ENCODE peak calls at places on chromosomes 3 and 15, in eight cellular contexts. S is aorta, W is suprapubic skin, V is IMR-90, P is cardiac muscle cell, G is small intestine, Z is caudate nucleus, A is sigmoid colon. L is an unnamed sample.

GRCh38 chr3:179091113-179091512 is 19.5 kb upstream of the ZMAT3 start:
- DNase-seq in W (no peak), A (no peak), Z (no peak), V (no peak), G (no peak), P (no peak), S (no peak), L (no peak)

GRCh38 chr15:76340198-76340801 is 3.7 kb downstream of the ISL2 start:
- DNase-seq in G (no peak), A (no peak), P (peak; percentile 49), S (no peak), Z (no peak), W (no peak), V (no peak), L (no peak)

GRCh38 chr3:71726106-71726505 is 904 bp upstream of the EIF4E3 start:
- DNase-seq in P (no peak), A (no peak), Z (no peak), S (no peak), W (no peak), V (no peak), G (no peak), L (no peak)

GRCh38 chr3:181265750-181266333 is 276.3 kb upstream of the DNAJC19 start:
- DNase-seq in G (no peak), V (no peak), Z (no peak), S (no peak), W (no peak), P (no peak), A (no peak), L (no peak)

GRCh38 chr15:90893175-90894090 is 9.1 kb downstream of the FES start:
- DNase-seq in W (no peak), S (no peak), A (no peak), G (no peak), P (no peak), Z (no peak), V (no peak), L (no peak)

GRCh38 chr15:35630570-35630969 is 84.6 kb upstream of the DPH6 start:
- DNase-seq in P (no peak), V (no peak), W (no peak), A (no peak), G (no peak), S (no peak), Z (no peak), L (peak; percentile 10)

GRCh38 chr3:183178833-183179549 is 16.5 kb upstream of the LAMP3 start:
- DNase-seq in V (no peak), W (peak; percentile 65), P (peak; percentile 64), G (peak; percentile 50), A (no peak), S (peak; percentile 60), Z (no peak), L (peak; percentile 41)

GRCh38 chr15:47756872-47757271 is 39.6 kb downstream of the SEMA6D start:
- DNase-seq in G (peak; percentile 65), A (no peak), V (peak; percentile 91), S (peak; percentile 60), Z (no peak), W (no peak), P (no peak), L (no peak)

GRCh38 chr3:149299938-149300791 is 33.3 kb downstream of the TM4SF18 start:
- DNase-seq in A (no peak), Z (no peak), W (no peak), P (peak; percentile 29), V (peak; percentile 97), G (peak; percentile 91), S (no peak), L (no peak)

DNA sequence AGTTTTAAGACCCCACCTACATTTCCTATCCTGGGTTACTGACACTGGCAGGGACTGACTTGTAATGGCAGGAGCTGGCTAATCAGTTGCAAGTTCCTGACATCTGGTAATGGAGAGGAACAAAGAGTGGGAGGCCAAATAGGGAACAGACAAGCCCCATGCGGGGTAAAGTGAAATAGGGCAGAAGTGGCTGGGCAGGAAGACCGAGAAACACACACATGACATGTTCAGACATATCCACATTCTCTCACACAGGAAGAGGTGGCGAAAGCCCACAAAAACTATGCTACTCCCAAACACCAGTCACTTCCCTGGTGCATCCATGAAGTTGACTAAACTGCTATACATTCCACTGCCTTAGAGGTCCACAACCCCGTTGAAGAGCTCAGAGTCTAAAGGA is 394.1 kb upstream of the TBL1XR1 start:
- DNase-seq in G (no peak), P (no peak), V (no peak), S (peak; percentile 60), A (no peak), Z (no peak), W (no peak), L (no peak)
- H3K27ac ChIP-seq in G (peak overlapping the region; percentile 11), P (no peak overlapping the region), V (peak overlapping the region; percentile 1), S (no peak overlapping the region), A (peak overlapping the region; percentile 50), Z (no peak overlapping the region), W (peak overlapping the region; percentile 78), L (no peak overlapping the region)

DNA sequence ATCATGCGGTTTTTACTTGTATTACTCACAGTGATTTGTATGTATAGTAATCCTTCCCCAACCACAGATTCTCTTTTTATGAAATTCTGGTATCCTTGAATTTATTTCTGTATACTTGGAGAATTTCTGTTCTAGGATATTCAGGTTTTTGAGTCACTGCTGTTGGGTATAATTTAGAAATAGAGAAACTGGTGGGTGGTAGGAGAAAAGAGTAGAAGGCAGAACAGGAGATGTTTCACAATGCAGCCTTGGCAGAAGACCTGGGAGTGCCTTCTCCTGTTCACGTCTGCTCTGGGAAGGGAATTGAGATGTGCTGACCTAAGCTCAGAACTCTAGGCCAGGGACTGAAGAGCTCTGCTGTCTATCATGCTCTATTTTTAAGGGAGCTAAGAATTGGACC is 193.6 kb downstream of the EPHB1 start:
- DNase-seq in A (no peak), S (no peak), P (peak; percentile 1), V (no peak), G (no peak), W (no peak), Z (no peak), L (no peak)
- H3K27ac ChIP-seq in A (no peak overlapping the region), S (no peak overlapping the region), P (no peak overlapping the region), V (no peak overlapping the region), G (no peak overlapping the region), W (no peak overlapping the region), Z (no peak overlapping the region), L (no peak overlapping the region)

DNA sequence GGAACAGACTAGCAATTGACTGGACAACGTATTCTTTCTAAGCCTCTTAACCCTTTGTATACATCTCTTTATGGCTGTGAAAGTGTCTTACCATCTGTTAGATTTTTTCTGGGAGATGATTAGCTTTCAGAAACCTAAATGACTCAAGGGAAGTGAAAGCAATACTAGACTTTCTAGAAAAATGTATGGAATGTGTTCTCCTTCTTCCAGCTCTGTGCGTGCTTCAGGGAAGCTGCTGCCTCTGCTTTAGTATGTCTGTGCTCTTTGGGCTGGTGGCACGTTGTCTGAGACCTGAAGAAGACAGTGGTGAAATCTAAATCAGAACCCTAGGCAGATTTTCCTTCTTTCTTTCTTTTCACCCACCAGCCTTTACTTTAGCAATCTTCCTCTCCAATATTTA is 89.5 kb downstream of the ITPR1 start:
- DNase-seq in A (no peak), Z (no peak), S (no peak), V (peak; percentile 27), W (no peak), P (peak; percentile 28), G (no peak), L (no peak)
- H3K27ac ChIP-seq in A (peak overlapping the region; percentile 77), Z (no peak overlapping the region), S (peak overlapping the region; percentile 88), V (peak overlapping the region; percentile 83), W (no peak overlapping the region), P (no peak overlapping the region), G (peak overlapping the region; percentile 72), L (peak overlapping the region; percentile 65)

DNA sequence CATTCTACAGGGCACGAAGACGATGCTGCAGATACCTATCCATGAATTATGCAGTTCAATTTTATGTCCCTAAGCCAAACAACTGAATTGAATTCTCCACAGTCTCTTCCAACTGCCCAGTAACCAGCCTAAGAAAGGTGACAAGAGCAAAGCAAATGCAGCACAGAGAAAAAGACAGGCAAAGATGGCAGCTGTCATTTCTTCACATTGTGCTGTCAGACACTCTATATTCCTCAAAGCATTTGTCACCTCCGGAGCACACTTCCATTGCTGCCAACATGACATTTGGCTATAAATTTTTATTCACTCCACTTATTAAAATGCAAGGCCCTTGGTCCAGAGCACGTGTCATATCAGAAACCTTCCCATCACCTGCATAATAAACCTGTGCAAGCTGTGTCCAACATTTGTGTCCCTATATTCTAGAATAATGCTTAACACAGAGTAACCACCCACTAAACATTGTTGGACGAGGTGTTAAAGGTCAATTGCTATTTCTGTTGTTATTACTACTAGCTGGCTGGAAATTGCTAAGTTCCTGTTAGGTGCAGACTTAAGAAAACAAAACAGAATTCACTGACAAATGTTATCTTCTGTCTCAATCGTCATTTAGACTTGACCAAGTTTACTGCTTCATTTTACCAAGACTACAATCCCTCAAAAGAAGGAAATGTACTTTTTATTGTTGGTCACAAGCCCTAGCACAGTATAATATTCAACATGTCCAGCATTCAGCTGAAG is 89.7 kb downstream of the MAGI1 start:
- DNase-seq in S (no peak), V (no peak), G (peak; percentile 59), W (no peak), Z (no peak), A (no peak), P (no peak), L (no peak)
- H3K27ac ChIP-seq in S (no peak overlapping the region), V (no peak overlapping the region), G (peak overlapping the region; percentile 45), W (peak overlapping the region; percentile 7), Z (no peak overlapping the region), A (peak overlapping the region; percentile 55), P (peak overlapping the region; percentile 32), L (no peak overlapping the region)

DNA sequence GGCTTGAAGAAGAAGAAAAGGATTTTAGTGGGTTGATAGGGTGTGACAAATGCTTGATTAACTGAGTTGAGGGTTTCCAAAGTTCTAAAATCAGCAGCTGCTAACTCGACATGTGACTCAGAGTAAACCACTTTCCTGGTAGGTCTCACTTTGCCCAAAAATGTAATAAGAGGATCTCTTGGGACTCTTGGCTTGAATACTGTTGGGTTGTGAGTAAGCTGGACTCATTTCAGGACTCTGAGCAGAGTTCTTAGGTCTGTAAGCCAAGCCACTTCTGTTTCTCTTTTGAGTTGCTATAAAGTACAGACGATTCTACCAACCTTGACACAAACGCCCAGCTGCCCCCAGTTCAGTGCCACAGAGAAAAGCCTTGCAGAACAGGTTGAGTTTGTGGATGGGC is 241.1 kb downstream of the ZNF621 start:
- DNase-seq in W (no peak), V (no peak), S (no peak), P (no peak), G (no peak), A (no peak), Z (no peak), L (no peak)
- H3K27ac ChIP-seq in W (no peak overlapping the region), V (no peak overlapping the region), S (peak overlapping the region; percentile 1), P (no peak overlapping the region), G (no peak overlapping the region), A (no peak overlapping the region), Z (no peak overlapping the region), L (no peak overlapping the region)

GRCh38 chr3:52373676-52374075 is 57.6 kb downstream of the DNAH1 start:
- DNase-seq in S (no peak), A (no peak), P (no peak), W (no peak), Z (no peak), V (peak; percentile 1), G (no peak), L (no peak)

GRCh38 chr3:52374173-52374572 is 58.1 kb downstream of the DNAH1 start:
- DNase-seq in V (no peak), A (no peak), P (no peak), G (peak; percentile 3), Z (no peak), S (no peak), W (no peak), L (no peak)

GRCh38 chr3:52367891-52368880 is 52.1 kb downstream of the DNAH1 start:
- DNase-seq in G (no peak), A (no peak), S (no peak), V (no peak), W (no peak), Z (peak; percentile 14), P (no peak), L (no peak)

GRCh38 chr3:52372822-52373504 is 56.8 kb downstream of the DNAH1 start:
- DNase-seq in S (peak; percentile 61), V (no peak), Z (no peak), A (no peak), P (peak; percentile 5), W (no peak), G (no peak), L (peak; percentile 51)
- H3K27ac ChIP-seq in S (no peak overlapping the region), V (no peak overlapping the region), Z (no peak overlapping the region), A (no peak overlapping the region), P (no peak overlapping the region), W (no peak overlapping the region), G (no peak overlapping the region), L (no peak overlapping the region)